ENCODE peak calls at places on chromosomes 16 and 17, in six cellular contexts. Q is IMR-90, S is H1, D is H9, C is mesenchymal stem cell, O is trophoblast cell. F is an unnamed sample.

GRCh38 chr17:77374170-77374936 is 233.6 kb downstream of the SEC14L1 start:
- DNase-seq in Q (peak), S (peak), D (peak), C (peak), O (peak), F (peak)

GRCh38 chr17:73493212-73493814 is 150.9 kb downstream of the SDK2 start:
- DNase-seq in Q (no peak), S (no peak), D (peak), C (no peak), O (no peak), F (no peak)

GRCh38 chr16:68951991-68952877 is 108.9 kb downstream of the TANGO6 start:
- DNase-seq in Q (peak), S (no peak), D (no peak), C (no peak), O (no peak), F (no peak)

GRCh38 chr16:58020628-58021521 is 4.7 kb upstream of the MMP15 start:
- DNase-seq in Q (peak), S (no peak), D (no peak), C (peak), O (no peak), F (no peak)

GRCh38 chr17:20184977-20185619 is 175.9 kb downstream of the SPECC1 start:
- DNase-seq in Q (no peak), S (no peak), D (no peak), C (peak), O (no peak), F (no peak)

GRCh38 chr16:70694088-70694487 is 8.2 kb upstream of the MTSS2 start:
- DNase-seq in Q (peak), S (peak), D (peak), C (peak), O (peak), F (no peak)

GRCh38 chr16:1505073-1505844 is 12.1 kb downstream of the TELO2 start:
- DNase-seq in Q (no peak), S (no peak), D (no peak), C (no peak), O (no peak), F (no peak)

GRCh38 chr16:48030926-48031325 is 124.9 kb downstream of the ABCC12 start:
- DNase-seq in Q (no peak), S (no peak), D (no peak), C (no peak), O (no peak), F (no peak)

GRCh38 chr17:46008591-46008990 is 9.5 kb downstream of the STH start:
- DNase-seq in Q (no peak), S (no peak), D (no peak), C (no peak), O (no peak), F (no peak)

GRCh38 chr16:86798247-86799041 is 220.1 kb downstream of the FOXL1 start:
- DNase-seq in Q (no peak), S (no peak), D (no peak), C (no peak), O (no peak), F (no peak)

GRCh38 chr16:58658796-58659211 is 25.8 kb downstream of the SLC38A7 start:
- DNase-seq in Q (peak), S (no peak), D (no peak), C (no peak), O (no peak), F (no peak)

GRCh38 chr17:82568997-82569393 is 49.5 kb downstream of the FOXK2 start:
- DNase-seq in Q (no peak), S (no peak), D (no peak), C (no peak), O (no peak), F (no peak)

DNA sequence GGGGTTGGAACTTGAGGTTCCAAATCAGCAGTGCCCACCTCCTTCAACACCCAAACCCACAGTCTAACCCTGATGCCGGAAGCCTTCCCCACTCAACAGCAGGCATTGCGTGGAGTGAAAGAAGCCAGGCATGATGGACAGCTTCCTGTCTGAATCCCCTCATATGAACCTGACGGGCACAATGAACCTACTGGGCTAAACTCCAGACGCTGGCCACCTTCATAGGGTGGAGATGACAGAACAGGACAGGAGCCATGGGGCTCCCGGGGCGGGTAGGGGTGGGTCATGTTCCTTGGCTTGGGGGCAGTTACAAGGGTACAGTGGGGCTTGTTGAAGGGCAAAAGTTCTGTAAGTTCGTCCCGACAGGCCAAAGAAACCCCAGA is 460 bp upstream of the HSBP1 start:
- DNase-seq in Q (no peak), S (no peak), D (no peak), C (no peak), O (no peak), F (no peak)
- H3K18ac ChIP-seq in Q (no peak), S (no peak), D (no peak), C (no peak), O (no peak), F (peak)

DNA sequence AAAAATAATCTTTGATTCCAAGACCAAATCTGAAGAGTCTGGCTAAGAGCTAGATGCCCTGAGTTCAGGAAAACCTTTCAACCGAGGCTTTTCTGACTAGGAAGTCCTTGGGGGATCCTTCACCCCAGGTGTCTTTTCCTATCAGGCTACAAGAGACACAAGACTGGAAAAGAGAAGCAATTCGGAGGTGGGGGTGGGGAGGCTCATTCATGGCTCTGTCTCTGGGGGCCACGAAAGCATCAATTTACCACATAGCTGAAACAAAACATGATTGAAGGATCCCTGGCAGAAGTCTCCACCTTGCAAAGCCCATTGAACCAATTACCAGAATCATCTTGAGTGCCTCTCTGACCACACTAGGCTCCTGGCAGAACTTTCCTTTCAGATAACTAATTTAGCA is 239.8 kb upstream of the SALL1 start:
- DNase-seq in Q (no peak), S (no peak), D (peak), C (no peak), O (no peak), F (no peak)
- H2BK5ac ChIP-seq in Q (no peak), S (no peak), D (no peak), C (no peak), O (no peak), F (no peak)

GRCh38 chr17:39926135-39926587 is 1.2 kb downstream of the ORMDL3 start:
- DNase-seq in Q (no peak), S (no peak), D (no peak), C (no peak), O (no peak), F (no peak)
- H3K14ac ChIP-seq in Q (peak), S (no peak), D (no peak), C (no peak), O (no peak), F (no peak)

GRCh38 chr17:39461911-39462641 is 790 bp downstream of the CDK12 start:
- DNase-seq in Q (peak), S (no peak), D (peak), C (peak), O (peak), F (no peak)

GRCh38 chr17:39462644-39463375 is 1.5 kb downstream of the CDK12 start:
- DNase-seq in Q (peak), S (no peak), D (no peak), C (peak), O (no peak), F (no peak)

GRCh38 chr17:39455919-39456318 is 4.9 kb upstream of the MED1 start:
- DNase-seq in Q (no peak), S (no peak), D (no peak), C (no peak), O (no peak), F (no peak)

GRCh38 chr17:39461113-39461910 is at the start of gene CDK12:
- DNase-seq in Q (peak), S (peak), D (peak), C (peak), O (peak), F (peak)
- H3K18ac ChIP-seq in Q (peak), S (peak), D (peak), C (peak), O (peak), F (peak)

DNA sequence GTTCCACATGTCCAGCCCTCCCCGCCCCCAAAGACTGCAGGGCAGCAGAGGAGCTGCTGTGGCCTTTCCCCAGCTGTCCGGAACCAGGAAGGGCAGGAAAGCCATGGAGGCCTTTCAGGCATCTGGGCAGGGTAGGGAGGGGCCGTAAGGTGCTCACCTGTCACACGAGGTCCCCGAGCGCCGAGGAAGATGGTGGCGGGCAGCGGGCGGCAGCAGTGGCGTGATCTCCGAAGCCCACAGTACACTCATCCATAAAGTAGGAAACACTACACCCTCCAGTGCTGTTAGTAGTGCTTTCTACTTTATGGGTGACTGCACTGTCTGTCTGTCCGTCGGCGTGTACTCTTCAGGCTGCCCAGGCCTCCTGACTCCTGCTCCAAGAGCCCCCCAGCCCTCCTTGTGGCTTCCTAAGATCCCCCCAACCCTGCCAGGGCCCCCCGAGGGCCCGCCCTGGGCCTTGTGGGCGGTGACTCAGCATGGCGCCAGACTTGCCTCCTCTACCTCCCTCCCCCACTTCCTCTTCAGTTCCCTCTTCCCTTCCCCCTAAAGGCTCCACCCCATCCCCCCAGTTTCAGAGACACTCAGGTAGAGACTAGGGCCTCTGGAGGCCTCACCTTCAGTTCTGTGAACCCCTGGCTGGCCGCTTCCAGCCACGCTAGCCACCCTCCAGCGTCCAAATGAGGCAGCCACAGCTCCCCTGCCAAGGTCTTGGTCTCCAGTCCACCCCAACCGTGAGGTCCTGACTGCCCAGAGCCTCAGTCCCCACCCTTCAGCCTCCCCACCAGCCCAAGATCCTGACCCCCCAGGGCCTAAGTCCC is 2.6 kb upstream of the TSPOAP1 start:
- DNase-seq in Q (no peak), S (no peak), D (peak), C (no peak), O (no peak), F (no peak)
- H2BK5ac ChIP-seq in Q (peak), S (peak), D (no peak), C (no peak), O (no peak), F (peak)

GRCh38 chr17:67931227-67931626 is 65.0 kb downstream of the C17orf58 start:
- DNase-seq in Q (no peak), S (no peak), D (no peak), C (no peak), O (no peak), F (no peak)
- H3K14ac ChIP-seq in Q (no peak), S (no peak), D (no peak), C (no peak), O (no peak), F (no peak)